ENCODE peak calls at places on chromosome 2, in six cellular contexts. G, S, M, Z, D and Q are unnamed samples.

GRCh38 chr2:9004338-9005204 is 1.1 kb upstream of the MBOAT2 start:
- DNase-seq in S (no peak), M (peak), G (no peak), D (no peak), Z (no peak), Q (peak)

GRCh38 chr2:71153585-71153984 is 23.2 kb downstream of the MPHOSPH10 start:
- DNase-seq in Z (no peak), G (no peak), M (no peak), D (no peak), S (no peak), Q (no peak)

GRCh38 chr2:12718662-12719399 is 2.1 kb downstream of the TRIB2 start:
- DNase-seq in S (no peak), M (peak), G (no peak), D (peak), Z (no peak), Q (peak)

GRCh38 chr2:146451972-146452371 is 1392.9 kb upstream of the ACVR2A start:
- DNase-seq in G (no peak), D (no peak), Z (no peak), S (no peak), M (no peak), Q (no peak)

GRCh38 chr2:65877331-65877791 is 445.0 kb upstream of the SPRED2 start:
- DNase-seq in D (no peak), S (no peak), G (no peak), M (no peak), Z (no peak), Q (no peak)

GRCh38 chr2:86037795-86038192 is 67.9 kb downstream of the POLR1A start:
- DNase-seq in S (no peak), Z (no peak), D (no peak), G (no peak), M (no peak), Q (no peak)

GRCh38 chr2:105889046-105889445 is 144.3 kb downstream of the NCK2 start:
- DNase-seq in G (no peak), S (no peak), M (no peak), Z (no peak), D (no peak), Q (no peak)

GRCh38 chr2:12456293-12457151 is 260.2 kb upstream of the TRIB2 start:
- DNase-seq in G (peak), D (no peak), S (peak), Z (peak), M (peak), Q (peak)

GRCh38 chr2:226115102-226115831 is 684.4 kb downstream of the IRS1 start:
- DNase-seq in M (no peak), D (no peak), S (peak), G (peak), Z (peak), Q (peak)

GRCh38 chr2:19556648-19557047 is 198.2 kb upstream of the OSR1 start:
- DNase-seq in G (no peak), S (no peak), D (no peak), M (no peak), Z (no peak), Q (no peak)
- TF ChIP-seq POLR2A in G (no peak), S (no peak), D (no peak), M (no peak), Z (no peak), Q (no peak)

GRCh38 chr2:20428717-20429490 is 18.0 kb upstream of the RHOB start:
- DNase-seq in G (no peak), M (no peak), Z (no peak), S (no peak), D (no peak), Q (no peak)
- H3K4me2 ChIP-seq in G (no peak), M (no peak), Z (no peak), S (no peak), D (no peak), Q (no peak)

GRCh38 chr2:142124706-142125105 is 6.1 kb downstream of the LRP1B start:
- DNase-seq in M (no peak), G (no peak), S (no peak), D (no peak), Z (no peak), Q (no peak)

GRCh38 chr2:142131016-142131714 is at the start of gene LRP1B:
- DNase-seq in S (no peak), Z (peak), M (no peak), G (no peak), D (peak), Q (peak)

GRCh38 chr2:142127248-142127647 is 3.6 kb downstream of the LRP1B start:
- DNase-seq in G (no peak), D (no peak), M (no peak), Z (no peak), S (no peak), Q (no peak)

GRCh38 chr2:142128105-142128504 is 2.7 kb downstream of the LRP1B start:
- DNase-seq in M (no peak), S (no peak), Z (no peak), G (no peak), D (no peak), Q (no peak)

GRCh38 chr2:142130111-142131015 is 453 bp downstream of the LRP1B start:
- DNase-seq in D (peak), Z (peak), G (peak), S (peak), M (no peak), Q (peak)
- TF ChIP-seq POLR2A in D (no peak), Z (no peak), G (no peak), S (no peak), M (no peak), Q (no peak)

GRCh38 chr2:236998250-236998649 is 87.4 kb upstream of the COPS8 start:
- DNase-seq in D (no peak), Z (no peak), S (no peak), M (no peak), G (peak), Q (peak)
- H3K4me2 ChIP-seq in D (no peak), Z (no peak), S (no peak), M (no peak), G (peak), Q (peak)

DNA sequence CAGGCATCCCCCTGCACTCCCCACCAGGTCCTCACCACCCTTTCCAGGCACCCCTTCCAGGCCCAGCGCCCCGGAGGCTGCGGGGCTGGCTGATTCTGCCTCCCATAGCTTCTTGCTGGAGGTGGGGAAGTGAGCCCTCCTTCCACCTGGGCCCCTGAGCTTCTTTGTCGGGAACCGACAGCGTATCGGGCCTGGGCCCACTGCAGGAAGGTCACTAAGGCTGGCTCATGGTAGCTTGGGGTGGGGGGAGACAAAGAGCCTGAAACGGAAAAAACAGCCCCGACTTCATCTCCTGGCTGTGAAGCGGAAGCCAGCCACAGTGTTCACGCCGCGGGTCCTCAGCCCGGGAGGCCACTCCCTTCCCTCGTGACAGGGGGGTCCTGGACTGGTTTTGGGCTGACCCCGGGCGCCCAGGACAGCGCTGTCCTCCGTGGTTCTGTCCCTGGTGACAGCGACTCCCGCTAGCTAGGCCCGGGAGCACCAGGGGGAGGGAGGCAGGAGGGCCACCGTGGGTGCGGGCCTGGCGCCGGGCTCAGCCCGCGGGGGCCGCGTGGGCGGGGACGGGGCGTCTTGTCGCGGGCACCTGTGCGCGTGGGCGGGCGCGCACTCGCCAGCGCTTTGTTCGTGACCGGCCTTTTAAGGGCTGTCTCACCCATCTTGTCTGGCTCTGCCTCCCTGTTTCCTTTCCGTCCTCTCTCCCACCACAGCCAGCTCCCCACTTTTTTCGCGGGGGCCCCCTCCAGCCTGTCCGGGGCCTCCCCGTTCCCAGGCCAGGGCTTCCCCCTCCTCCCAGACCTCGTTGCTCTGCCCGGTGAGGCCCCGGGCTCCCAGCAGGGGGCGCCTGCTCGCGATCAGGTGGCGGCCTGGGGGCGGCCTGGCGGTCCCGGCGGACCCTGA is 64.9 kb downstream of the DNMT3A start:
- DNase-seq in D (peak), Z (no peak), G (no peak), M (peak), S (no peak), Q (peak)
- TF ChIP-seq POLR2A in D (no peak), Z (no peak), G (no peak), M (no peak), S (no peak), Q (no peak)

DNA sequence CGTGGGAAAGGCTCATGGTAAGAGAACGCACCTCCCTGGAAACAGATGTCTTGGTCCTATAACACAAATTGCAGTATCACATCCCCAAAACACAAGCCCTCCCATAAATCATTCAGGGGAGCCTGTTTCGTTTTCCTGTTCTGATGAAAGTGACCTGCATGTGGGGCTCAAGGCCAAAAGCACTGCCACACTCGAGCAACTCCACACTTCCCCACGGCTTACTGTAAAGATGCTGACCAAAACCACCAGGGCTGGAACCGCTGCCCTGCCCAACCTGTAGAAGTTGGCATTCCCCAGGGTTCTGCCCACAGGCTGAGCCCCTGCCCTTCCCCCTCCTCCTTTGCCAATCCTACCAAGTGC is 139.7 kb downstream of the BCL11A start:
- DNase-seq in M (no peak), S (no peak), G (no peak), Z (no peak), D (no peak), Q (no peak)
- H3K4me2 ChIP-seq in M (no peak), S (no peak), G (no peak), Z (no peak), D (no peak), Q (no peak)

DNA sequence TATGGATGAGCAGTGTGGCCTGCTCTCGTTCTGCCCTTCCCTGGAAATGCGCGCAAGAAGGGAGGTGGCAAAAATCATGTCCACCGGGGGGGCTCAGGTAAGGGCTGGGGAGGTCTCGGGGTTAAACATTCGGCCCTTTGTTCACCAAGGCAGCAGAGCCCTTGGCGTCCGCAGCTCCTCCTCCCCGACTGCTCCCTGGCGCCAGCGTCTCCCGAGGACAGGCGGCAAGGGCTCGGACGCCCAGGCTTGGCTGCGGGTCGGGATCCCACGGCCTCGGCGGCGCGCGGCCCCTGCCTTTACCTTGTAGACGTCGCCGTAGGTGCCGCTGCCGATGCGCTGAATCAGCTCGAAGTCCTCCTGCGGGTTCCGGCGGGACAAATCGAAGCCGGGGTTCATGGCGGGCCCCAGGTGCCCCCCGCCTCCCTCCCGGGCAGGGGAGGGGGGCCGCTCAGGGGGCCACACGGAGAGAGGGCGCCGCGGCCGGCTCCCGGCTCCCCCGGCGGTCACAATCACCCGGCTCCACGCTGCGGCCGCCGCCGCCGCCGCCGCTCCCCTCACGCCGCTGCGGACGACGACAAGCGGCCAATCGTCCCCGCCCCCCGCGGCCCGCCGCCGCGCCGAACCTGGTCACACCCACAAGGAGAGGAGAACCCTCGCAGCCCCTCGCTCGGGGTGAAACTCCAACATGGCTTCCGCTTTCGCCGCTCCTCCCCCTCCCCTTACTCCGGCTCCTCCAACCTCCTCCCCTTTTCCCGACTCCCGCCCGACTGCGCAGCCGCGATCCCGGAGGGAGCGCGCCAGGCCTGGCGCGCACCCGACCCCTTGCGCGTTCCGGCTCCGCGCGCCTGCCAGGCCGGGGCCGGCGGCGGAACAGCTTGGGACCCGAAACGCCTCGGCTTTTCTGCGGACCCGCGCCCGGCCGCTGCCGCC is at the start of gene MAP4K3:
- DNase-seq in G (peak), S (peak), M (peak), Z (peak), D (peak), Q (peak)
- TF ChIP-seq POLR2A in G (peak), S (no peak), M (peak), Z (peak), D (peak), Q (peak)

GRCh38 chr2:223918671-223919134 is 26.4 kb downstream of the WDFY1 start:
- DNase-seq in S (no peak), Z (no peak), G (no peak), D (no peak), M (no peak), Q (peak)
- H3K4me2 ChIP-seq in S (no peak), Z (no peak), G (no peak), D (no peak), M (no peak), Q (peak)

DNA sequence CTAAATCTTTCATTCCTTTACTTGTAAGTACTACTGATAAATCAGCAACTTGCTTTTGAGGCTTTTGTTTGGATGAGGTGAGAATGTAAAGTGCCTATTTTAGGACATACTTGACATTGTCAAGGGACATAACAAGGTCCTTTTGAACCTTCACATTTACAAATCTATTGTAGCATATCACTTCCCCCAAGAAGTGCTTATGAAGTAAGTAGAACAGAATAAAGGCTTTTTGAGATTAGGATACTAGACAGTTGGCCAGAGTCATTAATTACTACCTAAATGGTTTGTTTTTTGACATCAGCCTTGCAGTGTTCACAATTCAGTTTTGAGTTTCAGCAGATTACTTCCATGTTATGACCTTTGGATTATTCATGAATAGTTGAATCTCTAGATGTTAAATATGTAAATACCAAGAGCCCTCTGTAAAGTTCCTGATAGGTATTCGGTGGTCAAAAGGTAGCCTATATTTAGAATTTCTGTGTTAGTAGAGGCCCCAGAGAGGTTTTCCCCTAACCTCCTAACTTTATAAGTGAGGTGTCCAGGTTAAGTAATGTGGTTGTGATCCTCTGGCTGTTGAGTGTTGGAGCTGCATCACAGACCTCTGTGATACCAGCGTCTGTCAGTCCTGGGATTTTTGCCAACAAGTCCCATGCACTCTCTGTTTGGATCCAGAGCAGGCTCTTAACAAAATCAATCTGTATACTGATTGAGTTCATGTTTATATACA is 67.3 kb downstream of the LCLAT1 start:
- DNase-seq in Z (peak), M (peak), G (no peak), S (no peak), D (no peak), Q (peak)
- TF ChIP-seq POLR2A in Z (no peak), M (no peak), G (no peak), S (no peak), D (no peak), Q (no peak)